ENCODE peak calls at places on chromosome 16, in ten cellular contexts. One of them, this sample, is unnamed.
A peak's percentile ranks its signal among the peaks of the same experiment; 100 is the strongest.

GRCh38 chr16:324451-325334 is 27.8 kb downstream of the AXIN1 start:
- DNase-seq in stimulated activated CD4-positive, alpha-beta T cell treated with anti-CD3 and anti-CD28 coated beads, Interleukin-4, amount 100 ng/mL, for 4 hours: peak; percentile 53
- DNase-seq in Calu3: no peak
- DNase-seq in dermis blood vessel endothelial cell: peak; percentile 26
- DNase-seq in activated CD4-positive, alpha-beta T cell treated with anti-CD3 and anti-CD28 coated beads, Interleukin-2, amount 50 U/mL, for 48 hours: peak; percentile 51
- DNase-seq in effector CD4-positive, alpha-beta T cell: peak; percentile 71
- DNase-seq in posterior cingulate gyrus: no peak
- DNase-seq in HAP-1: no peak
- DNase-seq in GM10248: peak; percentile 69
- DNase-seq in hypothalamus: no peak
- DNase-seq in this sample: peak; percentile 85

GRCh38 chr16:84091460-84091859 is 25.3 kb downstream of the MBTPS1 start:
- DNase-seq in stimulated activated CD4-positive, alpha-beta T cell treated with anti-CD3 and anti-CD28 coated beads, Interleukin-4, amount 100 ng/mL, for 4 hours: no peak
- DNase-seq in Calu3: no peak
- DNase-seq in dermis blood vessel endothelial cell: no peak
- DNase-seq in activated CD4-positive, alpha-beta T cell treated with anti-CD3 and anti-CD28 coated beads, Interleukin-2, amount 50 U/mL, for 48 hours: no peak
- DNase-seq in effector CD4-positive, alpha-beta T cell: no peak
- DNase-seq in posterior cingulate gyrus: no peak
- DNase-seq in HAP-1: no peak
- DNase-seq in GM10248: no peak
- DNase-seq in hypothalamus: no peak
- DNase-seq in this sample: no peak

GRCh38 chr16:74742051-74742481 is 32.6 kb downstream of the FA2H start:
- DNase-seq in stimulated activated CD4-positive, alpha-beta T cell treated with anti-CD3 and anti-CD28 coated beads, Interleukin-4, amount 100 ng/mL, for 4 hours: no peak
- DNase-seq in Calu3: no peak
- DNase-seq in dermis blood vessel endothelial cell: no peak
- DNase-seq in activated CD4-positive, alpha-beta T cell treated with anti-CD3 and anti-CD28 coated beads, Interleukin-2, amount 50 U/mL, for 48 hours: no peak
- DNase-seq in effector CD4-positive, alpha-beta T cell: no peak
- DNase-seq in posterior cingulate gyrus: peak; percentile 39
- DNase-seq in HAP-1: no peak
- DNase-seq in GM10248: no peak
- DNase-seq in hypothalamus: no peak
- DNase-seq in this sample: no peak

GRCh38 chr16:11312718-11313492 is 31.8 kb upstream of the PRM1 start:
- DNase-seq in stimulated activated CD4-positive, alpha-beta T cell treated with anti-CD3 and anti-CD28 coated beads, Interleukin-4, amount 100 ng/mL, for 4 hours: peak; percentile 30
- DNase-seq in Calu3: peak; percentile 71
- DNase-seq in dermis blood vessel endothelial cell: no peak
- DNase-seq in activated CD4-positive, alpha-beta T cell treated with anti-CD3 and anti-CD28 coated beads, Interleukin-2, amount 50 U/mL, for 48 hours: no peak
- DNase-seq in effector CD4-positive, alpha-beta T cell: no peak
- DNase-seq in posterior cingulate gyrus: no peak
- DNase-seq in HAP-1: peak; percentile 76
- DNase-seq in GM10248: no peak
- DNase-seq in hypothalamus: no peak
- DNase-seq in this sample: no peak

GRCh38 chr16:21130811-21131210 is 19.8 kb downstream of the DNAH3 start:
- DNase-seq in stimulated activated CD4-positive, alpha-beta T cell treated with anti-CD3 and anti-CD28 coated beads, Interleukin-4, amount 100 ng/mL, for 4 hours: no peak
- DNase-seq in Calu3: no peak
- DNase-seq in dermis blood vessel endothelial cell: no peak
- DNase-seq in activated CD4-positive, alpha-beta T cell treated with anti-CD3 and anti-CD28 coated beads, Interleukin-2, amount 50 U/mL, for 48 hours: no peak
- DNase-seq in effector CD4-positive, alpha-beta T cell: no peak
- DNase-seq in posterior cingulate gyrus: no peak
- DNase-seq in HAP-1: peak; percentile 13
- DNase-seq in GM10248: no peak
- DNase-seq in hypothalamus: no peak
- DNase-seq in this sample: no peak

GRCh38 chr16:30767767-30768465 is 5.8 kb downstream of the RNF40 start:
- DNase-seq in stimulated activated CD4-positive, alpha-beta T cell treated with anti-CD3 and anti-CD28 coated beads, Interleukin-4, amount 100 ng/mL, for 4 hours: no peak
- DNase-seq in Calu3: no peak
- DNase-seq in dermis blood vessel endothelial cell: no peak
- DNase-seq in activated CD4-positive, alpha-beta T cell treated with anti-CD3 and anti-CD28 coated beads, Interleukin-2, amount 50 U/mL, for 48 hours: no peak
- DNase-seq in effector CD4-positive, alpha-beta T cell: no peak
- DNase-seq in posterior cingulate gyrus: no peak
- DNase-seq in HAP-1: no peak
- DNase-seq in GM10248: no peak
- DNase-seq in hypothalamus: no peak
- DNase-seq in this sample: peak; percentile 39

GRCh38 chr16:4338712-4339299 is 12.3 kb downstream of the PAM16 start:
- DNase-seq in stimulated activated CD4-positive, alpha-beta T cell treated with anti-CD3 and anti-CD28 coated beads, Interleukin-4, amount 100 ng/mL, for 4 hours: no peak
- DNase-seq in Calu3: no peak
- DNase-seq in dermis blood vessel endothelial cell: no peak
- DNase-seq in activated CD4-positive, alpha-beta T cell treated with anti-CD3 and anti-CD28 coated beads, Interleukin-2, amount 50 U/mL, for 48 hours: no peak
- DNase-seq in effector CD4-positive, alpha-beta T cell: no peak
- DNase-seq in posterior cingulate gyrus: no peak
- DNase-seq in HAP-1: no peak
- DNase-seq in GM10248: no peak
- DNase-seq in hypothalamus: no peak
- DNase-seq in this sample: no peak

GRCh38 chr16:58120216-58120615 is 9.0 kb downstream of the CFAP20 start:
- DNase-seq in stimulated activated CD4-positive, alpha-beta T cell treated with anti-CD3 and anti-CD28 coated beads, Interleukin-4, amount 100 ng/mL, for 4 hours: no peak
- DNase-seq in Calu3: no peak
- DNase-seq in dermis blood vessel endothelial cell: no peak
- DNase-seq in activated CD4-positive, alpha-beta T cell treated with anti-CD3 and anti-CD28 coated beads, Interleukin-2, amount 50 U/mL, for 48 hours: no peak
- DNase-seq in effector CD4-positive, alpha-beta T cell: no peak
- DNase-seq in posterior cingulate gyrus: no peak
- DNase-seq in HAP-1: no peak
- DNase-seq in GM10248: no peak
- DNase-seq in hypothalamus: no peak
- DNase-seq in this sample: no peak

GRCh38 chr16:81349608-81350305 is 35.0 kb downstream of the GAN start:
- DNase-seq in stimulated activated CD4-positive, alpha-beta T cell treated with anti-CD3 and anti-CD28 coated beads, Interleukin-4, amount 100 ng/mL, for 4 hours: no peak
- DNase-seq in Calu3: no peak
- DNase-seq in dermis blood vessel endothelial cell: no peak
- DNase-seq in activated CD4-positive, alpha-beta T cell treated with anti-CD3 and anti-CD28 coated beads, Interleukin-2, amount 50 U/mL, for 48 hours: no peak
- DNase-seq in effector CD4-positive, alpha-beta T cell: no peak
- DNase-seq in posterior cingulate gyrus: no peak
- DNase-seq in HAP-1: no peak
- DNase-seq in GM10248: no peak
- DNase-seq in hypothalamus: no peak
- DNase-seq in this sample: no peak

GRCh38 chr16:1221628-1222552 is 3.2 kb downstream of the TPSG1 start:
- DNase-seq in stimulated activated CD4-positive, alpha-beta T cell treated with anti-CD3 and anti-CD28 coated beads, Interleukin-4, amount 100 ng/mL, for 4 hours: no peak
- DNase-seq in Calu3: peak; percentile 47
- DNase-seq in dermis blood vessel endothelial cell: no peak
- DNase-seq in activated CD4-positive, alpha-beta T cell treated with anti-CD3 and anti-CD28 coated beads, Interleukin-2, amount 50 U/mL, for 48 hours: no peak
- DNase-seq in effector CD4-positive, alpha-beta T cell: no peak
- DNase-seq in posterior cingulate gyrus: peak; percentile 80
- DNase-seq in HAP-1: no peak
- DNase-seq in GM10248: no peak
- DNase-seq in hypothalamus: no peak
- DNase-seq in this sample: no peak

GRCh38 chr16:21638573-21638975 is 13.8 kb downstream of the IGSF6 start:
- DNase-seq in stimulated activated CD4-positive, alpha-beta T cell treated with anti-CD3 and anti-CD28 coated beads, Interleukin-4, amount 100 ng/mL, for 4 hours: peak; percentile 35
- DNase-seq in Calu3: peak; percentile 37
- DNase-seq in dermis blood vessel endothelial cell: peak; percentile 31
- DNase-seq in activated CD4-positive, alpha-beta T cell treated with anti-CD3 and anti-CD28 coated beads, Interleukin-2, amount 50 U/mL, for 48 hours: no peak
- DNase-seq in effector CD4-positive, alpha-beta T cell: no peak
- DNase-seq in posterior cingulate gyrus: no peak
- DNase-seq in HAP-1: no peak
- DNase-seq in GM10248: no peak
- DNase-seq in hypothalamus: no peak
- DNase-seq in this sample: no peak

GRCh38 chr16:11390573-11391495 is 45.6 kb downstream of the RMI2 start:
- DNase-seq in stimulated activated CD4-positive, alpha-beta T cell treated with anti-CD3 and anti-CD28 coated beads, Interleukin-4, amount 100 ng/mL, for 4 hours: no peak
- DNase-seq in Calu3: no peak
- DNase-seq in dermis blood vessel endothelial cell: no peak
- DNase-seq in activated CD4-positive, alpha-beta T cell treated with anti-CD3 and anti-CD28 coated beads, Interleukin-2, amount 50 U/mL, for 48 hours: no peak
- DNase-seq in effector CD4-positive, alpha-beta T cell: no peak
- DNase-seq in posterior cingulate gyrus: peak; percentile 45
- DNase-seq in HAP-1: peak; percentile 63
- DNase-seq in GM10248: no peak
- DNase-seq in hypothalamus: no peak
- DNase-seq in this sample: no peak

GRCh38 chr16:54446639-54447038 is 160.1 kb upstream of the IRX3 start:
- DNase-seq in stimulated activated CD4-positive, alpha-beta T cell treated with anti-CD3 and anti-CD28 coated beads, Interleukin-4, amount 100 ng/mL, for 4 hours: no peak
- DNase-seq in Calu3: no peak
- DNase-seq in dermis blood vessel endothelial cell: no peak
- DNase-seq in activated CD4-positive, alpha-beta T cell treated with anti-CD3 and anti-CD28 coated beads, Interleukin-2, amount 50 U/mL, for 48 hours: no peak
- DNase-seq in effector CD4-positive, alpha-beta T cell: no peak
- DNase-seq in posterior cingulate gyrus: peak; percentile 80
- DNase-seq in HAP-1: peak; percentile 45
- DNase-seq in GM10248: no peak
- DNase-seq in hypothalamus: no peak
- DNase-seq in this sample: no peak

GRCh38 chr16:71479420-71479819 is 9.7 kb downstream of the ZNF19 start:
- DNase-seq in stimulated activated CD4-positive, alpha-beta T cell treated with anti-CD3 and anti-CD28 coated beads, Interleukin-4, amount 100 ng/mL, for 4 hours: no peak
- DNase-seq in Calu3: peak; percentile 45
- DNase-seq in dermis blood vessel endothelial cell: peak; percentile 57
- DNase-seq in activated CD4-positive, alpha-beta T cell treated with anti-CD3 and anti-CD28 coated beads, Interleukin-2, amount 50 U/mL, for 48 hours: no peak
- DNase-seq in effector CD4-positive, alpha-beta T cell: no peak
- DNase-seq in posterior cingulate gyrus: no peak
- DNase-seq in HAP-1: peak; percentile 17
- DNase-seq in GM10248: no peak
- DNase-seq in hypothalamus: no peak
- DNase-seq in this sample: no peak

GRCh38 chr16:85542548-85542927 is 70.6 kb upstream of the GSE1 start:
- DNase-seq in stimulated activated CD4-positive, alpha-beta T cell treated with anti-CD3 and anti-CD28 coated beads, Interleukin-4, amount 100 ng/mL, for 4 hours: no peak
- DNase-seq in Calu3: no peak
- DNase-seq in dermis blood vessel endothelial cell: no peak
- DNase-seq in activated CD4-positive, alpha-beta T cell treated with anti-CD3 and anti-CD28 coated beads, Interleukin-2, amount 50 U/mL, for 48 hours: no peak
- DNase-seq in effector CD4-positive, alpha-beta T cell: no peak
- DNase-seq in posterior cingulate gyrus: no peak
- DNase-seq in HAP-1: no peak
- DNase-seq in GM10248: no peak
- DNase-seq in hypothalamus: no peak
- DNase-seq in this sample: no peak

GRCh38 chr16:69411064-69411985 is 13.1 kb upstream of the CYB5B start:
- DNase-seq in stimulated activated CD4-positive, alpha-beta T cell treated with anti-CD3 and anti-CD28 coated beads, Interleukin-4, amount 100 ng/mL, for 4 hours: no peak
- DNase-seq in Calu3: no peak
- DNase-seq in dermis blood vessel endothelial cell: no peak
- DNase-seq in activated CD4-positive, alpha-beta T cell treated with anti-CD3 and anti-CD28 coated beads, Interleukin-2, amount 50 U/mL, for 48 hours: no peak
- DNase-seq in effector CD4-positive, alpha-beta T cell: no peak
- DNase-seq in posterior cingulate gyrus: peak; percentile 30
- DNase-seq in HAP-1: no peak
- DNase-seq in GM10248: no peak
- DNase-seq in hypothalamus: no peak
- DNase-seq in this sample: no peak

GRCh38 chr16:24834459-24835335 is 11.1 kb upstream of the SLC5A11 start:
- DNase-seq in stimulated activated CD4-positive, alpha-beta T cell treated with anti-CD3 and anti-CD28 coated beads, Interleukin-4, amount 100 ng/mL, for 4 hours: no peak
- DNase-seq in Calu3: peak; percentile 67
- DNase-seq in dermis blood vessel endothelial cell: peak; percentile 59
- DNase-seq in activated CD4-positive, alpha-beta T cell treated with anti-CD3 and anti-CD28 coated beads, Interleukin-2, amount 50 U/mL, for 48 hours: no peak
- DNase-seq in effector CD4-positive, alpha-beta T cell: no peak
- DNase-seq in posterior cingulate gyrus: peak; percentile 87
- DNase-seq in HAP-1: peak; percentile 50
- DNase-seq in GM10248: peak; percentile 52
- DNase-seq in hypothalamus: no peak
- DNase-seq in this sample: no peak

GRCh38 chr16:1932050-1933028 is 10.7 kb downstream of the MSRB1 start:
- DNase-seq in stimulated activated CD4-positive, alpha-beta T cell treated with anti-CD3 and anti-CD28 coated beads, Interleukin-4, amount 100 ng/mL, for 4 hours: no peak
- DNase-seq in Calu3: peak; percentile 62
- DNase-seq in dermis blood vessel endothelial cell: no peak
- DNase-seq in activated CD4-positive, alpha-beta T cell treated with anti-CD3 and anti-CD28 coated beads, Interleukin-2, amount 50 U/mL, for 48 hours: no peak
- DNase-seq in effector CD4-positive, alpha-beta T cell: no peak
- DNase-seq in posterior cingulate gyrus: no peak
- DNase-seq in HAP-1: no peak
- DNase-seq in GM10248: no peak
- DNase-seq in hypothalamus: no peak
- DNase-seq in this sample: no peak

GRCh38 chr16:67249178-67249759 is 490 bp downstream of the SLC9A5 start:
- DNase-seq in stimulated activated CD4-positive, alpha-beta T cell treated with anti-CD3 and anti-CD28 coated beads, Interleukin-4, amount 100 ng/mL, for 4 hours: no peak
- DNase-seq in Calu3: peak; percentile 40
- DNase-seq in dermis blood vessel endothelial cell: no peak
- DNase-seq in activated CD4-positive, alpha-beta T cell treated with anti-CD3 and anti-CD28 coated beads, Interleukin-2, amount 50 U/mL, for 48 hours: no peak
- DNase-seq in effector CD4-positive, alpha-beta T cell: no peak
- DNase-seq in posterior cingulate gyrus: peak; percentile 74
- DNase-seq in HAP-1: no peak
- DNase-seq in GM10248: no peak
- DNase-seq in hypothalamus: no peak
- DNase-seq in this sample: no peak

GRCh38 chr16:70642633-70643032 is 3.7 kb upstream of the IL34 start:
- DNase-seq in stimulated activated CD4-positive, alpha-beta T cell treated with anti-CD3 and anti-CD28 coated beads, Interleukin-4, amount 100 ng/mL, for 4 hours: no peak
- DNase-seq in Calu3: no peak
- DNase-seq in dermis blood vessel endothelial cell: no peak
- DNase-seq in activated CD4-positive, alpha-beta T cell treated with anti-CD3 and anti-CD28 coated beads, Interleukin-2, amount 50 U/mL, for 48 hours: no peak
- DNase-seq in effector CD4-positive, alpha-beta T cell: no peak
- DNase-seq in posterior cingulate gyrus: no peak
- DNase-seq in HAP-1: no peak
- DNase-seq in GM10248: no peak
- DNase-seq in hypothalamus: no peak
- DNase-seq in this sample: no peak

GRCh38 chr16:27238591-27238990 is 30.0 kb downstream of the NSMCE1 start:
- DNase-seq in stimulated activated CD4-positive, alpha-beta T cell treated with anti-CD3 and anti-CD28 coated beads, Interleukin-4, amount 100 ng/mL, for 4 hours: no peak
- DNase-seq in Calu3: no peak
- DNase-seq in dermis blood vessel endothelial cell: no peak
- DNase-seq in activated CD4-positive, alpha-beta T cell treated with anti-CD3 and anti-CD28 coated beads, Interleukin-2, amount 50 U/mL, for 48 hours: no peak
- DNase-seq in effector CD4-positive, alpha-beta T cell: no peak
- DNase-seq in posterior cingulate gyrus: no peak
- DNase-seq in HAP-1: no peak
- DNase-seq in GM10248: no peak
- DNase-seq in hypothalamus: no peak
- DNase-seq in this sample: no peak

GRCh38 chr16:87550510-87550961 is 51.8 kb upstream of the JPH3 start:
- DNase-seq in stimulated activated CD4-positive, alpha-beta T cell treated with anti-CD3 and anti-CD28 coated beads, Interleukin-4, amount 100 ng/mL, for 4 hours: peak; percentile 25
- DNase-seq in Calu3: peak; percentile 70
- DNase-seq in dermis blood vessel endothelial cell: peak; percentile 42
- DNase-seq in activated CD4-positive, alpha-beta T cell treated with anti-CD3 and anti-CD28 coated beads, Interleukin-2, amount 50 U/mL, for 48 hours: peak; percentile 64
- DNase-seq in effector CD4-positive, alpha-beta T cell: peak; percentile 51
- DNase-seq in posterior cingulate gyrus: peak; percentile 93
- DNase-seq in HAP-1: peak; percentile 74
- DNase-seq in GM10248: peak; percentile 81
- DNase-seq in hypothalamus: no peak
- DNase-seq in this sample: peak; percentile 56

GRCh38 chr16:69107311-69107962 is 2.0 kb downstream of the HAS3 start:
- DNase-seq in stimulated activated CD4-positive, alpha-beta T cell treated with anti-CD3 and anti-CD28 coated beads, Interleukin-4, amount 100 ng/mL, for 4 hours: no peak
- DNase-seq in Calu3: peak; percentile 50
- DNase-seq in dermis blood vessel endothelial cell: peak; percentile 45
- DNase-seq in activated CD4-positive, alpha-beta T cell treated with anti-CD3 and anti-CD28 coated beads, Interleukin-2, amount 50 U/mL, for 48 hours: no peak
- DNase-seq in effector CD4-positive, alpha-beta T cell: no peak
- DNase-seq in posterior cingulate gyrus: peak; percentile 86
- DNase-seq in HAP-1: no peak
- DNase-seq in GM10248: no peak
- DNase-seq in hypothalamus: no peak
- DNase-seq in this sample: no peak

GRCh38 chr16:80404847-80405246 is 135.9 kb upstream of the DYNLRB2 start:
- DNase-seq in stimulated activated CD4-positive, alpha-beta T cell treated with anti-CD3 and anti-CD28 coated beads, Interleukin-4, amount 100 ng/mL, for 4 hours: no peak
- DNase-seq in Calu3: no peak
- DNase-seq in dermis blood vessel endothelial cell: no peak
- DNase-seq in activated CD4-positive, alpha-beta T cell treated with anti-CD3 and anti-CD28 coated beads, Interleukin-2, amount 50 U/mL, for 48 hours: no peak
- DNase-seq in effector CD4-positive, alpha-beta T cell: no peak
- DNase-seq in posterior cingulate gyrus: no peak
- DNase-seq in HAP-1: no peak
- DNase-seq in GM10248: no peak
- DNase-seq in hypothalamus: no peak
- DNase-seq in this sample: no peak

This sample was measured in effector memory CD8-positive, alpha-beta T cell.